ENCODE peak calls at places on chromosomes 12 and 14, in four cellular contexts. One of them, this sample, is unnamed.

GRCh38 chr14:94680498-94681288 is 68.5 kb downstream of the SERPINA3 start:
- DNase-seq in aorta: peak; percentile 23
- DNase-seq in A549: no peak
- DNase-seq in heart right ventricle: no peak
- DNase-seq in this sample: no peak

GRCh38 chr12:59651230-59651920 is 55.5 kb downstream of the SLC16A7 start:
- DNase-seq in aorta: no peak
- DNase-seq in A549: no peak
- DNase-seq in heart right ventricle: no peak
- DNase-seq in this sample: no peak

GRCh38 chr12:77047341-77048202 is 17.8 kb downstream of the E2F7 start:
- DNase-seq in A549: no peak
- DNase-seq in aorta: no peak
- DNase-seq in heart right ventricle: no peak
- DNase-seq in this sample: no peak

GRCh38 chr14:64885555-64885954 is 5.8 kb upstream of the SPTB start:
- DNase-seq in aorta: no peak
- DNase-seq in heart right ventricle: no peak
- DNase-seq in A549: no peak
- DNase-seq in this sample: no peak

GRCh38 chr12:52850681-52851080 is 1.9 kb upstream of the KRT78 start:
- DNase-seq in heart right ventricle: no peak
- DNase-seq in A549: no peak
- DNase-seq in aorta: peak; percentile 23
- DNase-seq in this sample: no peak

GRCh38 chr12:68043446-68043845 is 54.2 kb downstream of the IFNG-AS1 start:
- DNase-seq in aorta: no peak
- DNase-seq in A549: no peak
- DNase-seq in heart right ventricle: no peak
- DNase-seq in this sample: no peak

GRCh38 chr14:99432491-99432890 is 48.2 kb downstream of the SETD3 start:
- DNase-seq in A549: no peak
- DNase-seq in aorta: no peak
- DNase-seq in heart right ventricle: no peak
- DNase-seq in this sample: no peak

GRCh38 chr14:61891251-61891650 is 129.0 kb downstream of the SNAPC1 start:
- DNase-seq in A549: no peak
- DNase-seq in aorta: no peak
- DNase-seq in heart right ventricle: no peak
- DNase-seq in this sample: no peak

GRCh38 chr12:50619610-50619958 is 114.8 kb downstream of the DIP2B start:
- DNase-seq in aorta: no peak
- DNase-seq in heart right ventricle: no peak
- DNase-seq in A549: no peak
- DNase-seq in this sample: no peak

GRCh38 chr12:77124767-77125166 is 59.4 kb upstream of the E2F7 start:
- DNase-seq in A549: no peak
- DNase-seq in aorta: no peak
- DNase-seq in heart right ventricle: no peak
- DNase-seq in this sample: no peak

GRCh38 chr14:75518625-75519024 is 3.6 kb upstream of the BATF start:
- DNase-seq in aorta: no peak
- DNase-seq in heart right ventricle: no peak
- DNase-seq in A549: no peak
- DNase-seq in this sample: no peak

GRCh38 chr14:105137481-105138020 is 31.0 kb downstream of the JAG2 start:
- DNase-seq in A549: no peak
- DNase-seq in aorta: peak; percentile 51
- DNase-seq in heart right ventricle: no peak
- DNase-seq in this sample: no peak

GRCh38 chr12:26429070-26429691 is 233.8 kb downstream of the SSPN start:
- DNase-seq in A549: no peak
- DNase-seq in aorta: no peak
- DNase-seq in heart right ventricle: no peak
- DNase-seq in this sample: no peak

GRCh38 chr12:109994262-109995175 is 1.6 kb downstream of the GIT2 start:
- DNase-seq in A549: no peak
- DNase-seq in aorta: no peak
- DNase-seq in heart right ventricle: no peak
- DNase-seq in this sample: no peak

GRCh38 chr12:2925322-2925995 is 33.7 kb upstream of the TEAD4 start:
- DNase-seq in A549: no peak
- DNase-seq in heart right ventricle: no peak
- DNase-seq in aorta: no peak
- DNase-seq in this sample: no peak

GRCh38 chr14:57692671-57693070 is 173.2 kb downstream of the SLC35F4 start:
- DNase-seq in aorta: no peak
- DNase-seq in A549: peak; percentile 26
- DNase-seq in heart right ventricle: no peak
- DNase-seq in this sample: no peak

GRCh38 chr12:57936513-57936883 is 4.9 kb upstream of the ATP23 start:
- DNase-seq in A549: no peak
- DNase-seq in heart right ventricle: no peak
- DNase-seq in aorta: no peak
- DNase-seq in this sample: no peak

GRCh38 chr12:58285551-58285950 is 344.2 kb downstream of the ATP23 start:
- DNase-seq in heart right ventricle: no peak
- DNase-seq in aorta: no peak
- DNase-seq in A549: no peak
- DNase-seq in this sample: no peak

GRCh38 chr14:21796912-21797311 is 123.3 kb upstream of the OR4E1 start:
- DNase-seq in A549: no peak
- DNase-seq in aorta: no peak
- DNase-seq in heart right ventricle: no peak
- DNase-seq in this sample: no peak

GRCh38 chr14:103563089-103563620 is 395 bp downstream of the COA8 start:
- DNase-seq in heart right ventricle: no peak
- DNase-seq in A549: peak; percentile 83
- DNase-seq in aorta: no peak
- DNase-seq in this sample: no peak

GRCh38 chr14:58668848-58669480 is 31.2 kb downstream of the DACT1 start:
- DNase-seq in aorta: no peak
- DNase-seq in A549: no peak
- DNase-seq in heart right ventricle: no peak
- DNase-seq in this sample: no peak

GRCh38 chr12:117024961-117025480 is 74.2 kb downstream of the TESC start:
- DNase-seq in A549: no peak
- DNase-seq in aorta: no peak
- DNase-seq in heart right ventricle: no peak
- DNase-seq in this sample: no peak

GRCh38 chr14:27040552-27040951 is 442.7 kb upstream of the NOVA1 start:
- DNase-seq in A549: no peak
- DNase-seq in aorta: no peak
- DNase-seq in heart right ventricle: no peak
- DNase-seq in this sample: no peak

GRCh38 chr12:58463050-58463449 is 457.3 kb downstream of the LRIG3 start:
- DNase-seq in A549: no peak
- DNase-seq in aorta: no peak
- DNase-seq in heart right ventricle: no peak
- DNase-seq in this sample: no peak

GRCh38 chr14:63175531-63175930 is 28.7 kb upstream of the RHOJ start:
- DNase-seq in aorta: no peak
- DNase-seq in heart right ventricle: no peak
- DNase-seq in A549: no peak
- DNase-seq in this sample: no peak

GRCh38 chr12:94575645-94576393 is 74.5 kb downstream of the TMCC3 start:
- DNase-seq in heart right ventricle: no peak
- DNase-seq in aorta: no peak
- DNase-seq in A549: no peak
- DNase-seq in this sample: no peak

GRCh38 chr14:102928412-102929348 is 6.2 kb downstream of the AMN start:
- DNase-seq in aorta: peak; percentile 90
- DNase-seq in A549: no peak
- DNase-seq in heart right ventricle: peak; percentile 43
- DNase-seq in this sample: peak; percentile 70

GRCh38 chr14:49882826-49883694 is 9.8 kb upstream of the ARF6 start:
- DNase-seq in heart right ventricle: no peak
- DNase-seq in A549: no peak
- DNase-seq in aorta: no peak
- DNase-seq in this sample: no peak

GRCh38 chr12:128190614-128191013 is 76.4 kb upstream of the TMEM132C start:
- DNase-seq in heart right ventricle: no peak
- DNase-seq in A549: no peak
- DNase-seq in aorta: no peak
- DNase-seq in this sample: no peak

GRCh38 chr12:12807970-12808702 is 5.0 kb upstream of the DDX47 start:
- DNase-seq in A549: no peak
- DNase-seq in aorta: no peak
- DNase-seq in heart right ventricle: peak; percentile 82
- DNase-seq in this sample: peak; percentile 40

GRCh38 chr12:69500631-69501030 is 30.4 kb downstream of the FRS2 start:
- DNase-seq in A549: no peak
- DNase-seq in aorta: no peak
- DNase-seq in heart right ventricle: no peak
- DNase-seq in this sample: no peak

GRCh38 chr12:89636054-89636775 is 72.4 kb downstream of the ATP2B1 start:
- DNase-seq in aorta: no peak
- DNase-seq in A549: peak; percentile 18
- DNase-seq in heart right ventricle: no peak
- DNase-seq in this sample: no peak

GRCh38 chr14:68779761-68780323 is 13.0 kb downstream of the ZFP36L1 start:
- DNase-seq in A549: no peak
- DNase-seq in heart right ventricle: no peak
- DNase-seq in aorta: no peak
- DNase-seq in this sample: peak; percentile 51

GRCh38 chr12:1840981-1841425 is 20.6 kb downstream of the LRTM2 start:
- DNase-seq in A549: no peak
- DNase-seq in aorta: peak; percentile 67
- DNase-seq in heart right ventricle: no peak
- DNase-seq in this sample: no peak

GRCh38 chr14:36988568-36988967 is 183.8 kb downstream of the SLC25A21 start:
- DNase-seq in aorta: no peak
- DNase-seq in A549: no peak
- DNase-seq in heart right ventricle: no peak
- DNase-seq in this sample: no peak

GRCh38 chr12:25959069-25959961 is 833 bp downstream of the RASSF8 start:
- DNase-seq in heart right ventricle: peak; percentile 33
- DNase-seq in A549: peak; percentile 21
- DNase-seq in aorta: peak; percentile 89
- DNase-seq in this sample: no peak

GRCh38 chr12:14756331-14757143 is 46.7 kb downstream of the WBP11 start:
- DNase-seq in aorta: no peak
- DNase-seq in A549: no peak
- DNase-seq in heart right ventricle: no peak
- DNase-seq in this sample: no peak

GRCh38 chr14:91114079-91115065 is 499 bp downstream of the DGLUCY start:
- DNase-seq in heart right ventricle: peak; percentile 68
- DNase-seq in aorta: peak; percentile 75
- DNase-seq in A549: peak; percentile 38
- DNase-seq in this sample: peak; percentile 25

GRCh38 chr14:91113829-91114078 is at the start of gene DGLUCY:
- DNase-seq in A549: peak; percentile 81
- DNase-seq in heart right ventricle: peak; percentile 85
- DNase-seq in aorta: peak; percentile 90
- DNase-seq in this sample: peak; percentile 20

GRCh38 chr14:91116913-91117588 is 3.2 kb downstream of the DGLUCY start:
- DNase-seq in heart right ventricle: no peak
- DNase-seq in aorta: no peak
- DNase-seq in A549: no peak
- DNase-seq in this sample: peak; percentile 21

GRCh38 chr14:91117960-91118359 is 4.1 kb downstream of the DGLUCY start:
- DNase-seq in heart right ventricle: no peak
- DNase-seq in aorta: no peak
- DNase-seq in A549: no peak
- DNase-seq in this sample: no peak

GRCh38 chr14:91115986-91116385 is 2.1 kb downstream of the DGLUCY start:
- DNase-seq in aorta: no peak
- DNase-seq in heart right ventricle: no peak
- DNase-seq in A549: no peak
- DNase-seq in this sample: no peak
- H3K4me3 ChIP-seq in aorta: peak overlapping the region; percentile 30
- H3K4me3 ChIP-seq in heart right ventricle: peak overlapping the region; percentile 75
- H3K4me3 ChIP-seq in A549: no peak overlapping the region
- H3K4me3 ChIP-seq in this sample: peak overlapping the region; percentile 81

GRCh38 chr12:103905730-103906349 is 24.4 kb upstream of the HSP90B1 start:
- DNase-seq in heart right ventricle: no peak
- DNase-seq in aorta: no peak
- DNase-seq in A549: no peak
- DNase-seq in this sample: no peak
- H3K27ac ChIP-seq in heart right ventricle: no peak overlapping the region
- H3K27ac ChIP-seq in aorta: no peak overlapping the region
- H3K27ac ChIP-seq in A549: no peak overlapping the region
- H3K27ac ChIP-seq in this sample: no peak overlapping the region

DNA sequence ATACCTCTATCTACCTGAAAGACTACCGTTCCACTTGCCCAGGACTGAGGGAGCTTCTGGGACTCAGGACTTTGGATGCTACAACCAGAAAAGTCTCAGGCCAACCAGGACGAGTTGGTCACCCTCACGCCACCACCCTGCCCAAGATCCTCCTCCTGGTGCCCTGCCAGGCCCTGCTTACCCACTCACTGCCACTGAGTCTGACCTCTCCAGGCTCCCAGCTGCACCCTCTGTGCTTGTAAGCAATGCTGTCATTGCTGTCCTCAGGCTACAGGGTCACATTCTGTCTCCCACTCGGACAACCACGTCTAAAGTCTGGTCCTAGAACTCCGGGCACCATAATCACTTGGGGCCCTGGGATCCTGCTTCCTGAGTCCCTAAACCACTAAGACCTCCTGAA is 9.2 kb downstream of the TTC7B start:
- DNase-seq in heart right ventricle: no peak
- DNase-seq in aorta: no peak
- DNase-seq in A549: no peak
- DNase-seq in this sample: no peak
- H3K4me1 ChIP-seq in heart right ventricle: peaks cover 50% of the 10 kb centered on the region
- H3K4me1 ChIP-seq in aorta: no peaks in the 10 kb centered on the region
- H3K4me1 ChIP-seq in A549: no peaks in the 10 kb centered on the region
- H3K4me1 ChIP-seq in this sample: no peaks in the 10 kb centered on the region

DNA sequence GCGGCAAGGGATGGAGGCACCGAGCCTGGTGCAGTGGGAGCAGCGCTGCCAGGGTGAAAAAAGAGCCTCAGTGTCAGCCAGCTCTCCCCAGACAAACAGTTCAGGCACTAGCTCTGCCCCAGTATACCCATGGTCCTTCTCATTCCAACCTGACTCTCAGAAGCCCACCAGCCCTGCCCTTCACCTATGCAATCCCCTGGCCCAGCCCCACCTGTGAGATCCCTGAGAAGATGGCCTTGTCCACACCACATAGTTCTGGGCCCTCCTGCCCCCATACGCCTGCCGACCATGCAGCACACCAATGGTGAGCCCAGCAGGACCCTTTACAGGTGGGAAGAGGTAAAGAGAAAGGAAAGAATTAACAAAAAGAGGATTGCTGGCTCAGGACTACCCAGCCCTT is 6.5 kb downstream of the KMT2D start:
- DNase-seq in A549: no peak
- DNase-seq in heart right ventricle: no peak
- DNase-seq in aorta: no peak
- DNase-seq in this sample: no peak
- H3K4me3 ChIP-seq in A549: no peak overlapping the region
- H3K4me3 ChIP-seq in heart right ventricle: no peak overlapping the region
- H3K4me3 ChIP-seq in aorta: no peak overlapping the region
- H3K4me3 ChIP-seq in this sample: no peak overlapping the region

This sample was measured in effector memory CD4-positive, alpha-beta T cell.